ENCODE peak calls at places on chromosomes 11 and 22, in six cellular contexts. A is neuronal stem cell, Z is cardiac muscle cell, Q is A549, R is lower lobe of right lung, E is hepatocyte. L is an unnamed sample. For H3K4me1, the result is how much of the 10 kb centered on the place peaks cover.

GRCh38 chr11:1302461-1303073 is 6.9 kb downstream of the TOLLIP start:
- DNase-seq in A (no peak), Z (no peak), Q (no peak), R (no peak), E (no peak), L (no peak)

GRCh38 chr11:721913-722811 is 16.1 kb downstream of the EPS8L2 start:
- DNase-seq in A (no peak), Z (no peak), Q (no peak), R (peak), E (peak), L (no peak)

GRCh38 chr22:46688949-46689348 is 49.1 kb downstream of the CERK start:
- DNase-seq in A (no peak), Z (no peak), Q (no peak), R (no peak), E (no peak), L (no peak)

GRCh38 chr11:73570415-73571114 is 27.3 kb downstream of the FAM168A start:
- DNase-seq in A (no peak), Z (peak), Q (peak), R (no peak), E (no peak), L (peak)

GRCh38 chr11:12448131-12448939 is 71.0 kb downstream of the PARVA start:
- DNase-seq in A (no peak), Z (no peak), Q (no peak), R (no peak), E (no peak), L (no peak)

GRCh38 chr11:76664578-76665061 is 5.9 kb downstream of the LRRC32 start:
- DNase-seq in A (no peak), Z (no peak), Q (no peak), R (peak), E (no peak), L (no peak)

GRCh38 chr22:44378380-44378779 is 65.6 kb upstream of the SHISAL1 start:
- DNase-seq in A (no peak), Z (no peak), Q (no peak), R (no peak), E (no peak), L (no peak)

GRCh38 chr11:47992959-47993820 is 12.8 kb downstream of the PTPRJ start:
- DNase-seq in A (no peak), Z (peak), Q (peak), R (no peak), E (peak), L (no peak)

DNA sequence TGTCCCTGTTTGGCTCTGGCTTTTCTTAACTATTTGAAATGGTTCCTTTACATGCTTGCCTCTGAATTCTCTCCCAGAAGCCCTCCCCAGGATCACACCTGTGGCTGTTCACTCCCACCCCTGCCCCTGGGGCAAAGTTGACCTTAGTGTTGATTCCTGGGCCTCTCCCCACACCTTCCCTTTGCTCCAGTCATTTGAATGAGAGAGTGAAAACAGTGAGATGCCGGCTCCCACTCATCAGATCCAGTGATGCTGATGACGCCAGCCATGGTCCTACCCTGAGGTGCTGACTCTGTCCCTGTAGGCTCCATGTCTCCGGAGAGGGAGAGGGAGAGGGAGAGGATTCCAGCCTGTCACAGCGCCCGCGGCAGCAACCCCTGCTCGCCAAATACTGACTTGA is 40.7 kb downstream of the LRP5 start:
- DNase-seq in A (no peak), Z (no peak), Q (peak), R (no peak), E (no peak), L (no peak)
- H3K4me1 ChIP-seq in A (under half), Z (under half), Q (under half), R (half or more), E (under half), L (under half)

GRCh38 chr11:132685174-132685611 is 847.1 kb downstream of the OPCML start:
- DNase-seq in A (no peak), Z (peak), Q (no peak), R (no peak), E (no peak), L (peak)
- H3K4me1 ChIP-seq in A (under half), Z (under half), Q (under half), R (under half), E (under half), L (under half)

GRCh38 chr22:42265321-42265720 is 5.1 kb downstream of the TCF20 start:
- DNase-seq in A (no peak), Z (no peak), Q (no peak), R (no peak), E (no peak), L (no peak)
- H3K4me1 ChIP-seq in A (under half), Z (under half), Q (under half), R (under half), E (under half), L (under half)

GRCh38 chr11:128575956-128576340 is 11.4 kb downstream of the ETS1 start:
- DNase-seq in A (no peak), Z (peak), Q (no peak), R (no peak), E (no peak), L (no peak)

GRCh38 chr11:128573674-128574073 is 13.7 kb downstream of the ETS1 start:
- DNase-seq in A (no peak), Z (peak), Q (no peak), R (no peak), E (no peak), L (no peak)

GRCh38 chr11:128574576-128575011 is 12.8 kb downstream of the ETS1 start:
- DNase-seq in A (no peak), Z (no peak), Q (no peak), R (no peak), E (no peak), L (no peak)

GRCh38 chr11:128575174-128575955 is 12.0 kb downstream of the ETS1 start:
- DNase-seq in A (no peak), Z (peak), Q (no peak), R (no peak), E (no peak), L (no peak)

DNA sequence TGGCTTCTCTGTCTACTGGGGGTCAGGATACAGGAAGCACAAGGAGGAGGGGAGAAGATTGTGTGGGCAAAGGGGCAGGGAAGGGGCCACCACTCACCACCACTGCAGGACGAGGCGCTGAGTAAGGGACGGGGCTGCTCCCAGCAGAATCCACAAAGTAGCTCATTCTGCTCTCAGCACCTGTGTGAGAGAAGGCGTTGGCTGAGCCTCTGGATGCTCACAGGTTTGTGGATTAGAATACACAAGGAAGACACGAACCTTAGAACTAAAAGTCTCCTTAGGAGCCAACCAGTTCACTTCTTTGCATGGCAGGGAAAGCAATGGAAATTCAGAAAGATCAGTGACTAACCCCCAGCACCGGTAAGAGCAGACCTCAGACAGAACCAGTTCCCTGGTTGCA is 14.4 kb downstream of the ETS1 start:
- DNase-seq in A (no peak), Z (no peak), Q (no peak), R (no peak), E (no peak), L (no peak)
- H3K4me1 ChIP-seq in A (under half), Z (under half), Q (under half), R (under half), E (under half), L (under half)

GRCh38 chr11:64763804-64764611 is 4.2 kb upstream of the PYGM start:
- DNase-seq in A (no peak), Z (no peak), Q (no peak), R (no peak), E (no peak), L (no peak)
- H3K4me1 ChIP-seq in A (under half), Z (under half), Q (under half), R (half or more), E (under half), L (under half)

GRCh38 chr22:22818861-22819855 is 68.5 kb upstream of the IGLL5 start:
- DNase-seq in A (no peak), Z (no peak), Q (no peak), R (no peak), E (no peak), L (no peak)
- H3K4me1 ChIP-seq in A (under half), Z (under half), Q (under half), R (under half), E (under half), L (under half)

GRCh38 chr11:114167355-114168085 is 108.0 kb downstream of the ZBTB16 start:
- DNase-seq in A (no peak), Z (no peak), Q (no peak), R (no peak), E (no peak), L (no peak)
- H3K4me1 ChIP-seq in A (half or more), Z (under half), Q (under half), R (half or more), E (half or more), L (half or more)

L was measured in adipocyte.